ENCODE peak calls at places on chromosome 11, in six cellular contexts. One of them, this sample, is unnamed.

GRCh38 chr11:94897330-94897768 is 76.0 kb downstream of the CWC15 start:
- DNase-seq in NCI-H460: peak; percentile 36
- DNase-seq in AML-193: peak; percentile 38
- DNase-seq in activated T-helper 1 cell treated with anti-CD3 and anti-CD28 coated beads, Interleukin-12 subunit alpha, Interleukin-12 subunit beta, Interleukin-2, Interleukin-4 antibody, amounts not matched to agents 30 ng/mL and 10 ng/mL and 1 ng/mL, durations not matched to agents 14 hours and 24 hours and 36 hours: no peak
- DNase-seq in Karpas-422: peak; percentile 89
- DNase-seq in neural progenitor cell: peak; percentile 56
- DNase-seq in this sample: peak; percentile 63

GRCh38 chr11:18668131-18668530 is 30.4 kb upstream of the TMEM86A start:
- DNase-seq in NCI-H460: no peak
- DNase-seq in activated T-helper 1 cell treated with anti-CD3 and anti-CD28 coated beads, Interleukin-12 subunit alpha, Interleukin-12 subunit beta, Interleukin-2, Interleukin-4 antibody, amounts not matched to agents 30 ng/mL and 10 ng/mL and 1 ng/mL, durations not matched to agents 14 hours and 24 hours and 36 hours: no peak
- DNase-seq in AML-193: no peak
- DNase-seq in Karpas-422: no peak
- DNase-seq in neural progenitor cell: no peak
- DNase-seq in this sample: no peak

GRCh38 chr11:113884361-113884836 is 9.0 kb upstream of the USP28 start:
- DNase-seq in activated T-helper 1 cell treated with anti-CD3 and anti-CD28 coated beads, Interleukin-12 subunit alpha, Interleukin-12 subunit beta, Interleukin-2, Interleukin-4 antibody, amounts not matched to agents 30 ng/mL and 10 ng/mL and 1 ng/mL, durations not matched to agents 14 hours and 24 hours and 36 hours: no peak
- DNase-seq in Karpas-422: no peak
- DNase-seq in NCI-H460: no peak
- DNase-seq in neural progenitor cell: peak; percentile 34
- DNase-seq in AML-193: no peak
- DNase-seq in this sample: no peak

GRCh38 chr11:114317738-114318137 is 21.5 kb downstream of the NNMT start:
- DNase-seq in neural progenitor cell: peak; percentile 82
- DNase-seq in AML-193: no peak
- DNase-seq in NCI-H460: no peak
- DNase-seq in activated T-helper 1 cell treated with anti-CD3 and anti-CD28 coated beads, Interleukin-12 subunit alpha, Interleukin-12 subunit beta, Interleukin-2, Interleukin-4 antibody, amounts not matched to agents 30 ng/mL and 10 ng/mL and 1 ng/mL, durations not matched to agents 14 hours and 24 hours and 36 hours: no peak
- DNase-seq in Karpas-422: peak; percentile 43
- DNase-seq in this sample: peak; percentile 39

GRCh38 chr11:63014408-63015055 is 1.1 kb downstream of the SLC22A8 start:
- DNase-seq in Karpas-422: no peak
- DNase-seq in NCI-H460: no peak
- DNase-seq in neural progenitor cell: no peak
- DNase-seq in AML-193: no peak
- DNase-seq in activated T-helper 1 cell treated with anti-CD3 and anti-CD28 coated beads, Interleukin-12 subunit alpha, Interleukin-12 subunit beta, Interleukin-2, Interleukin-4 antibody, amounts not matched to agents 30 ng/mL and 10 ng/mL and 1 ng/mL, durations not matched to agents 14 hours and 24 hours and 36 hours: no peak
- DNase-seq in this sample: no peak

GRCh38 chr11:118193910-118194566 is 17.6 kb upstream of the SCN2B start:
- DNase-seq in NCI-H460: no peak
- DNase-seq in activated T-helper 1 cell treated with anti-CD3 and anti-CD28 coated beads, Interleukin-12 subunit alpha, Interleukin-12 subunit beta, Interleukin-2, Interleukin-4 antibody, amounts not matched to agents 30 ng/mL and 10 ng/mL and 1 ng/mL, durations not matched to agents 14 hours and 24 hours and 36 hours: no peak
- DNase-seq in neural progenitor cell: no peak
- DNase-seq in AML-193: no peak
- DNase-seq in Karpas-422: no peak
- DNase-seq in this sample: no peak

GRCh38 chr11:127493330-127493729 is 492.8 kb upstream of the KIRREL3 start:
- DNase-seq in Karpas-422: peak; percentile 56
- DNase-seq in neural progenitor cell: peak; percentile 45
- DNase-seq in activated T-helper 1 cell treated with anti-CD3 and anti-CD28 coated beads, Interleukin-12 subunit alpha, Interleukin-12 subunit beta, Interleukin-2, Interleukin-4 antibody, amounts not matched to agents 30 ng/mL and 10 ng/mL and 1 ng/mL, durations not matched to agents 14 hours and 24 hours and 36 hours: no peak
- DNase-seq in NCI-H460: peak; percentile 1
- DNase-seq in AML-193: no peak
- DNase-seq in this sample: no peak

GRCh38 chr11:12765428-12765827 is 91.2 kb downstream of the TEAD1 start:
- DNase-seq in AML-193: no peak
- DNase-seq in activated T-helper 1 cell treated with anti-CD3 and anti-CD28 coated beads, Interleukin-12 subunit alpha, Interleukin-12 subunit beta, Interleukin-2, Interleukin-4 antibody, amounts not matched to agents 30 ng/mL and 10 ng/mL and 1 ng/mL, durations not matched to agents 14 hours and 24 hours and 36 hours: no peak
- DNase-seq in NCI-H460: no peak
- DNase-seq in neural progenitor cell: no peak
- DNase-seq in Karpas-422: peak; percentile 11
- DNase-seq in this sample: peak; percentile 80

GRCh38 chr11:96196074-96196787 is 146.8 kb downstream of the MAML2 start:
- DNase-seq in AML-193: no peak
- DNase-seq in Karpas-422: no peak
- DNase-seq in activated T-helper 1 cell treated with anti-CD3 and anti-CD28 coated beads, Interleukin-12 subunit alpha, Interleukin-12 subunit beta, Interleukin-2, Interleukin-4 antibody, amounts not matched to agents 30 ng/mL and 10 ng/mL and 1 ng/mL, durations not matched to agents 14 hours and 24 hours and 36 hours: no peak
- DNase-seq in NCI-H460: no peak
- DNase-seq in neural progenitor cell: no peak
- DNase-seq in this sample: no peak

GRCh38 chr11:120290945-120291344 is 34.2 kb upstream of the TLCD5 start:
- DNase-seq in activated T-helper 1 cell treated with anti-CD3 and anti-CD28 coated beads, Interleukin-12 subunit alpha, Interleukin-12 subunit beta, Interleukin-2, Interleukin-4 antibody, amounts not matched to agents 30 ng/mL and 10 ng/mL and 1 ng/mL, durations not matched to agents 14 hours and 24 hours and 36 hours: no peak
- DNase-seq in neural progenitor cell: no peak
- DNase-seq in NCI-H460: no peak
- DNase-seq in AML-193: no peak
- DNase-seq in Karpas-422: no peak
- DNase-seq in this sample: no peak

GRCh38 chr11:15839061-15839460 is 517.3 kb downstream of the SOX6 start:
- DNase-seq in NCI-H460: no peak
- DNase-seq in AML-193: no peak
- DNase-seq in activated T-helper 1 cell treated with anti-CD3 and anti-CD28 coated beads, Interleukin-12 subunit alpha, Interleukin-12 subunit beta, Interleukin-2, Interleukin-4 antibody, amounts not matched to agents 30 ng/mL and 10 ng/mL and 1 ng/mL, durations not matched to agents 14 hours and 24 hours and 36 hours: no peak
- DNase-seq in Karpas-422: no peak
- DNase-seq in neural progenitor cell: no peak
- DNase-seq in this sample: no peak

GRCh38 chr11:72229336-72229924 is 4.9 kb downstream of the INPPL1 start:
- DNase-seq in AML-193: no peak
- DNase-seq in NCI-H460: no peak
- DNase-seq in Karpas-422: no peak
- DNase-seq in activated T-helper 1 cell treated with anti-CD3 and anti-CD28 coated beads, Interleukin-12 subunit alpha, Interleukin-12 subunit beta, Interleukin-2, Interleukin-4 antibody, amounts not matched to agents 30 ng/mL and 10 ng/mL and 1 ng/mL, durations not matched to agents 14 hours and 24 hours and 36 hours: no peak
- DNase-seq in neural progenitor cell: no peak
- DNase-seq in this sample: peak; percentile 8

GRCh38 chr11:134518616-134519389 is 106.8 kb upstream of the B3GAT1 start:
- DNase-seq in Karpas-422: no peak
- DNase-seq in NCI-H460: no peak
- DNase-seq in neural progenitor cell: no peak
- DNase-seq in AML-193: no peak
- DNase-seq in activated T-helper 1 cell treated with anti-CD3 and anti-CD28 coated beads, Interleukin-12 subunit alpha, Interleukin-12 subunit beta, Interleukin-2, Interleukin-4 antibody, amounts not matched to agents 30 ng/mL and 10 ng/mL and 1 ng/mL, durations not matched to agents 14 hours and 24 hours and 36 hours: no peak
- DNase-seq in this sample: no peak

GRCh38 chr11:69540118-69541000 is 58.9 kb downstream of the LINC01488 start:
- DNase-seq in neural progenitor cell: peak; percentile 23
- DNase-seq in Karpas-422: no peak
- DNase-seq in activated T-helper 1 cell treated with anti-CD3 and anti-CD28 coated beads, Interleukin-12 subunit alpha, Interleukin-12 subunit beta, Interleukin-2, Interleukin-4 antibody, amounts not matched to agents 30 ng/mL and 10 ng/mL and 1 ng/mL, durations not matched to agents 14 hours and 24 hours and 36 hours: no peak
- DNase-seq in AML-193: no peak
- DNase-seq in NCI-H460: peak; percentile 56
- DNase-seq in this sample: no peak

GRCh38 chr11:2072551-2073261 is 66.5 kb downstream of the IGF2 start:
- DNase-seq in NCI-H460: no peak
- DNase-seq in neural progenitor cell: no peak
- DNase-seq in Karpas-422: no peak
- DNase-seq in activated T-helper 1 cell treated with anti-CD3 and anti-CD28 coated beads, Interleukin-12 subunit alpha, Interleukin-12 subunit beta, Interleukin-2, Interleukin-4 antibody, amounts not matched to agents 30 ng/mL and 10 ng/mL and 1 ng/mL, durations not matched to agents 14 hours and 24 hours and 36 hours: no peak
- DNase-seq in AML-193: no peak
- DNase-seq in this sample: no peak

GRCh38 chr11:57321996-57322880 is 2.5 kb downstream of the TNKS1BP1 start:
- DNase-seq in NCI-H460: peak; percentile 48
- DNase-seq in Karpas-422: no peak
- DNase-seq in neural progenitor cell: peak; percentile 88
- DNase-seq in AML-193: peak; percentile 40
- DNase-seq in activated T-helper 1 cell treated with anti-CD3 and anti-CD28 coated beads, Interleukin-12 subunit alpha, Interleukin-12 subunit beta, Interleukin-2, Interleukin-4 antibody, amounts not matched to agents 30 ng/mL and 10 ng/mL and 1 ng/mL, durations not matched to agents 14 hours and 24 hours and 36 hours: no peak
- DNase-seq in this sample: peak; percentile 81

GRCh38 chr11:17531818-17532131 is 12.4 kb downstream of the USH1C start:
- DNase-seq in Karpas-422: no peak
- DNase-seq in NCI-H460: no peak
- DNase-seq in AML-193: no peak
- DNase-seq in activated T-helper 1 cell treated with anti-CD3 and anti-CD28 coated beads, Interleukin-12 subunit alpha, Interleukin-12 subunit beta, Interleukin-2, Interleukin-4 antibody, amounts not matched to agents 30 ng/mL and 10 ng/mL and 1 ng/mL, durations not matched to agents 14 hours and 24 hours and 36 hours: no peak
- DNase-seq in neural progenitor cell: no peak
- DNase-seq in this sample: no peak

GRCh38 chr11:87878373-87878779 is 296.9 kb downstream of the RAB38 start:
- DNase-seq in Karpas-422: peak; percentile 84
- DNase-seq in NCI-H460: peak; percentile 20
- DNase-seq in AML-193: peak; percentile 30
- DNase-seq in neural progenitor cell: peak; percentile 50
- DNase-seq in activated T-helper 1 cell treated with anti-CD3 and anti-CD28 coated beads, Interleukin-12 subunit alpha, Interleukin-12 subunit beta, Interleukin-2, Interleukin-4 antibody, amounts not matched to agents 30 ng/mL and 10 ng/mL and 1 ng/mL, durations not matched to agents 14 hours and 24 hours and 36 hours: no peak
- DNase-seq in this sample: peak; percentile 15

GRCh38 chr11:94130589-94131362 is 2.1 kb downstream of the PANX1 start:
- DNase-seq in NCI-H460: no peak
- DNase-seq in Karpas-422: peak; percentile 58
- DNase-seq in neural progenitor cell: no peak
- DNase-seq in activated T-helper 1 cell treated with anti-CD3 and anti-CD28 coated beads, Interleukin-12 subunit alpha, Interleukin-12 subunit beta, Interleukin-2, Interleukin-4 antibody, amounts not matched to agents 30 ng/mL and 10 ng/mL and 1 ng/mL, durations not matched to agents 14 hours and 24 hours and 36 hours: no peak
- DNase-seq in AML-193: no peak
- DNase-seq in this sample: no peak

GRCh38 chr11:128463386-128463829 is 124.0 kb downstream of the ETS1 start:
- DNase-seq in AML-193: no peak
- DNase-seq in activated T-helper 1 cell treated with anti-CD3 and anti-CD28 coated beads, Interleukin-12 subunit alpha, Interleukin-12 subunit beta, Interleukin-2, Interleukin-4 antibody, amounts not matched to agents 30 ng/mL and 10 ng/mL and 1 ng/mL, durations not matched to agents 14 hours and 24 hours and 36 hours: no peak
- DNase-seq in neural progenitor cell: no peak
- DNase-seq in Karpas-422: no peak
- DNase-seq in NCI-H460: no peak
- DNase-seq in this sample: no peak

GRCh38 chr11:38460901-38461300 is 1862.9 kb upstream of the RAG2 start:
- DNase-seq in AML-193: no peak
- DNase-seq in neural progenitor cell: no peak
- DNase-seq in Karpas-422: peak; percentile 77
- DNase-seq in activated T-helper 1 cell treated with anti-CD3 and anti-CD28 coated beads, Interleukin-12 subunit alpha, Interleukin-12 subunit beta, Interleukin-2, Interleukin-4 antibody, amounts not matched to agents 30 ng/mL and 10 ng/mL and 1 ng/mL, durations not matched to agents 14 hours and 24 hours and 36 hours: no peak
- DNase-seq in NCI-H460: no peak
- DNase-seq in this sample: peak; percentile 40

GRCh38 chr11:110095554-110095953 is 2.4 kb downstream of the ZC3H12C start:
- DNase-seq in activated T-helper 1 cell treated with anti-CD3 and anti-CD28 coated beads, Interleukin-12 subunit alpha, Interleukin-12 subunit beta, Interleukin-2, Interleukin-4 antibody, amounts not matched to agents 30 ng/mL and 10 ng/mL and 1 ng/mL, durations not matched to agents 14 hours and 24 hours and 36 hours: no peak
- DNase-seq in AML-193: no peak
- DNase-seq in NCI-H460: no peak
- DNase-seq in neural progenitor cell: no peak
- DNase-seq in Karpas-422: no peak
- DNase-seq in this sample: no peak

GRCh38 chr11:65973439-65974110 is 12.0 kb downstream of the SART1 start:
- DNase-seq in activated T-helper 1 cell treated with anti-CD3 and anti-CD28 coated beads, Interleukin-12 subunit alpha, Interleukin-12 subunit beta, Interleukin-2, Interleukin-4 antibody, amounts not matched to agents 30 ng/mL and 10 ng/mL and 1 ng/mL, durations not matched to agents 14 hours and 24 hours and 36 hours: no peak
- DNase-seq in neural progenitor cell: no peak
- DNase-seq in Karpas-422: no peak
- DNase-seq in NCI-H460: no peak
- DNase-seq in AML-193: no peak
- DNase-seq in this sample: peak; percentile 11

GRCh38 chr11:8223513-8223899 is 40.2 kb downstream of the LMO1 start:
- DNase-seq in NCI-H460: no peak
- DNase-seq in activated T-helper 1 cell treated with anti-CD3 and anti-CD28 coated beads, Interleukin-12 subunit alpha, Interleukin-12 subunit beta, Interleukin-2, Interleukin-4 antibody, amounts not matched to agents 30 ng/mL and 10 ng/mL and 1 ng/mL, durations not matched to agents 14 hours and 24 hours and 36 hours: no peak
- DNase-seq in Karpas-422: no peak
- DNase-seq in AML-193: no peak
- DNase-seq in neural progenitor cell: no peak
- DNase-seq in this sample: no peak

GRCh38 chr11:125923012-125923579 is 18.8 kb downstream of the DDX25 start:
- DNase-seq in activated T-helper 1 cell treated with anti-CD3 and anti-CD28 coated beads, Interleukin-12 subunit alpha, Interleukin-12 subunit beta, Interleukin-2, Interleukin-4 antibody, amounts not matched to agents 30 ng/mL and 10 ng/mL and 1 ng/mL, durations not matched to agents 14 hours and 24 hours and 36 hours: peak; percentile 37
- DNase-seq in NCI-H460: peak; percentile 63
- DNase-seq in AML-193: peak; percentile 69
- DNase-seq in neural progenitor cell: peak; percentile 85
- DNase-seq in Karpas-422: peak; percentile 86
- DNase-seq in this sample: peak; percentile 81

GRCh38 chr11:10632483-10632882 is 61.1 kb downstream of the IRAG1 start:
- DNase-seq in activated T-helper 1 cell treated with anti-CD3 and anti-CD28 coated beads, Interleukin-12 subunit alpha, Interleukin-12 subunit beta, Interleukin-2, Interleukin-4 antibody, amounts not matched to agents 30 ng/mL and 10 ng/mL and 1 ng/mL, durations not matched to agents 14 hours and 24 hours and 36 hours: no peak
- DNase-seq in AML-193: no peak
- DNase-seq in NCI-H460: no peak
- DNase-seq in Karpas-422: no peak
- DNase-seq in neural progenitor cell: no peak
- DNase-seq in this sample: no peak

GRCh38 chr11:2580061-2580421 is 119.8 kb downstream of the KCNQ1OT1 start:
- DNase-seq in NCI-H460: no peak
- DNase-seq in activated T-helper 1 cell treated with anti-CD3 and anti-CD28 coated beads, Interleukin-12 subunit alpha, Interleukin-12 subunit beta, Interleukin-2, Interleukin-4 antibody, amounts not matched to agents 30 ng/mL and 10 ng/mL and 1 ng/mL, durations not matched to agents 14 hours and 24 hours and 36 hours: no peak
- DNase-seq in neural progenitor cell: no peak
- DNase-seq in AML-193: no peak
- DNase-seq in Karpas-422: no peak
- DNase-seq in this sample: no peak

GRCh38 chr11:64253481-64253880 is 2.2 kb downstream of the PLCB3 start:
- DNase-seq in Karpas-422: no peak
- DNase-seq in neural progenitor cell: no peak
- DNase-seq in AML-193: no peak
- DNase-seq in NCI-H460: no peak
- DNase-seq in activated T-helper 1 cell treated with anti-CD3 and anti-CD28 coated beads, Interleukin-12 subunit alpha, Interleukin-12 subunit beta, Interleukin-2, Interleukin-4 antibody, amounts not matched to agents 30 ng/mL and 10 ng/mL and 1 ng/mL, durations not matched to agents 14 hours and 24 hours and 36 hours: no peak
- DNase-seq in this sample: no peak

GRCh38 chr11:65576867-65577755 is 1.3 kb downstream of the EHBP1L1 start:
- DNase-seq in activated T-helper 1 cell treated with anti-CD3 and anti-CD28 coated beads, Interleukin-12 subunit alpha, Interleukin-12 subunit beta, Interleukin-2, Interleukin-4 antibody, amounts not matched to agents 30 ng/mL and 10 ng/mL and 1 ng/mL, durations not matched to agents 14 hours and 24 hours and 36 hours: no peak
- DNase-seq in neural progenitor cell: no peak
- DNase-seq in Karpas-422: peak; percentile 82
- DNase-seq in AML-193: peak; percentile 62
- DNase-seq in NCI-H460: peak; percentile 33
- DNase-seq in this sample: no peak

GRCh38 chr11:92087916-92088537 is 136.6 kb upstream of the FAT3 start:
- DNase-seq in neural progenitor cell: no peak
- DNase-seq in Karpas-422: no peak
- DNase-seq in AML-193: no peak
- DNase-seq in NCI-H460: no peak
- DNase-seq in activated T-helper 1 cell treated with anti-CD3 and anti-CD28 coated beads, Interleukin-12 subunit alpha, Interleukin-12 subunit beta, Interleukin-2, Interleukin-4 antibody, amounts not matched to agents 30 ng/mL and 10 ng/mL and 1 ng/mL, durations not matched to agents 14 hours and 24 hours and 36 hours: no peak
- DNase-seq in this sample: no peak